ENCODE peak calls at places on chromosomes 1 and 21, in eight cellular contexts. A, T, E, J, G, I, S and H are unnamed samples.

GRCh38 chr1:23838401-23838866 is 13.2 kb upstream of the HMGCL start:
- DNase-seq in J (peak), G (no peak), T (peak), S (peak), A (peak), E (peak), I (peak), H (peak)

GRCh38 chr1:231242516-231243198 is 1.6 kb downstream of the GNPAT start:
- DNase-seq in T (no peak), G (no peak), A (no peak), S (no peak), I (no peak), J (peak), E (no peak), H (peak)

GRCh38 chr1:115138271-115138670 is 49.0 kb upstream of the TSPAN2 start:
- DNase-seq in G (no peak), S (no peak), I (no peak), J (no peak), T (no peak), A (no peak), E (no peak), H (no peak)

GRCh38 chr1:39898648-39899603 is 2.8 kb downstream of the MYCL start:
- DNase-seq in I (peak), E (peak), T (no peak), G (no peak), J (peak), S (no peak), A (no peak), H (peak)

GRCh38 chr1:82162526-82163420 is 362.0 kb downstream of the ADGRL2 start:
- DNase-seq in S (no peak), E (no peak), I (no peak), T (no peak), J (no peak), G (no peak), A (no peak), H (peak)

GRCh38 chr1:65386452-65386851 is 34.0 kb upstream of the LEPR start:
- DNase-seq in E (no peak), T (no peak), S (no peak), G (no peak), A (no peak), I (no peak), J (no peak), H (no peak)

GRCh38 chr1:113040041-113040440 is 33.0 kb upstream of the LRIG2 start:
- DNase-seq in A (no peak), T (no peak), J (no peak), G (no peak), I (no peak), E (no peak), S (no peak), H (no peak)

GRCh38 chr1:209838537-209838936 is 10.8 kb downstream of the UTP25 start:
- DNase-seq in S (no peak), A (no peak), T (no peak), E (peak), G (no peak), J (no peak), I (no peak), H (no peak)

GRCh38 chr1:72075411-72075810 is 206.9 kb downstream of the NEGR1 start:
- DNase-seq in E (no peak), T (no peak), A (no peak), I (no peak), J (no peak), G (no peak), S (no peak), H (no peak)

GRCh38 chr1:6144622-6145021 is 35.5 kb downstream of the CHD5 start:
- DNase-seq in E (no peak), G (no peak), T (no peak), S (no peak), A (no peak), I (no peak), J (no peak), H (no peak)

GRCh38 chr1:88612299-88612698 is 71.8 kb upstream of the PKN2 start:
- DNase-seq in T (no peak), S (no peak), J (no peak), I (no peak), A (no peak), G (no peak), E (no peak), H (no peak)

GRCh38 chr1:157115851-157116734 is 16.5 kb upstream of the ETV3L start:
- DNase-seq in A (no peak), J (no peak), T (no peak), S (no peak), E (no peak), G (no peak), I (no peak), H (no peak)

GRCh38 chr1:159067699-159068621 is 8.6 kb downstream of the AIM2 start:
- DNase-seq in J (no peak), I (no peak), T (no peak), A (no peak), E (peak), G (no peak), S (no peak), H (no peak)

GRCh38 chr1:19656134-19656779 is 8.4 kb upstream of the HTR6 start:
- DNase-seq in I (no peak), T (no peak), J (no peak), S (no peak), A (no peak), G (no peak), E (no peak), H (no peak)

GRCh38 chr1:185375583-185375982 is 58.5 kb upstream of the IVNS1ABP start:
- DNase-seq in T (no peak), S (no peak), J (peak), E (peak), I (no peak), G (no peak), A (peak), H (peak)

GRCh38 chr1:198903203-198903602 is 264.4 kb downstream of the PTPRC start:
- DNase-seq in E (no peak), T (no peak), A (no peak), G (no peak), J (no peak), S (no peak), I (peak), H (no peak)

GRCh38 chr1:23118957-23119792 is 49.5 kb downstream of the LUZP1 start:
- DNase-seq in J (peak), A (no peak), S (no peak), I (no peak), T (peak), E (no peak), G (no peak), H (peak)

GRCh38 chr1:3954391-3955160 is 54.5 kb upstream of the C1orf174 start:
- DNase-seq in J (no peak), I (no peak), G (no peak), T (no peak), E (no peak), S (no peak), A (no peak), H (no peak)

GRCh38 chr1:208047476-208047934 is 136.6 kb upstream of the CD34 start:
- DNase-seq in E (peak), A (peak), J (peak), T (no peak), I (no peak), G (no peak), S (peak), H (peak)

GRCh38 chr1:65939636-65940035 is 146.9 kb downstream of the PDE4B start:
- DNase-seq in A (no peak), G (no peak), S (no peak), T (no peak), J (peak), I (no peak), E (peak), H (peak)

GRCh38 chr1:25541425-25541824 is 2.0 kb upstream of the LDLRAP1 start:
- DNase-seq in J (no peak), I (no peak), S (no peak), E (no peak), T (no peak), G (no peak), A (no peak), H (no peak)

GRCh38 chr1:70675737-70676156 is 264.7 kb downstream of the CTH start:
- DNase-seq in I (no peak), A (no peak), E (no peak), G (no peak), T (peak), J (no peak), S (no peak), H (no peak)

GRCh38 chr1:155002479-155003226 is at the start of gene ZBTB7B:
- DNase-seq in I (no peak), S (peak), T (no peak), J (peak), A (peak), G (no peak), E (peak), H (peak)

GRCh38 chr1:36172983-36173382 is 17.0 kb downstream of the MAP7D1 start:
- DNase-seq in A (no peak), J (peak), S (no peak), T (no peak), G (peak), E (no peak), I (no peak), H (peak)

GRCh38 chr1:150619576-150620509 is 9.6 kb downstream of the ENSA start:
- DNase-seq in A (no peak), S (no peak), T (no peak), J (peak), I (no peak), E (no peak), G (no peak), H (peak)

GRCh38 chr1:26368486-26368885 is 4.1 kb downstream of the ZNF683 start:
- DNase-seq in I (no peak), J (no peak), S (no peak), A (no peak), G (no peak), T (no peak), E (no peak), H (no peak)

GRCh38 chr1:25031601-25031965 is 101.5 kb upstream of the RUNX3 start:
- DNase-seq in S (no peak), A (no peak), G (no peak), I (no peak), J (no peak), E (no peak), T (peak), H (no peak)

GRCh38 chr1:20936216-20936615 is 149.1 kb upstream of the HP1BP3 start:
- DNase-seq in E (no peak), I (no peak), S (no peak), A (no peak), G (no peak), J (no peak), T (no peak), H (no peak)

GRCh38 chr1:21762022-21762404 is 20.9 kb downstream of the USP48 start:
- DNase-seq in T (no peak), S (no peak), A (no peak), G (no peak), I (no peak), J (no peak), E (no peak), H (no peak)

GRCh38 chr1:247373721-247374141 is 42.1 kb upstream of the ZNF496 start:
- DNase-seq in A (peak), J (peak), T (peak), G (no peak), S (peak), E (peak), I (peak), H (peak)

GRCh38 chr1:193569696-193570269 is 383.4 kb upstream of the B3GALT2 start:
- DNase-seq in E (no peak), S (no peak), I (no peak), G (peak), T (peak), A (no peak), J (peak), H (peak)

GRCh38 chr1:169999357-169999756 is 75.1 kb downstream of the KIFAP3 start:
- DNase-seq in I (no peak), S (peak), J (peak), G (peak), T (no peak), E (no peak), A (no peak), H (peak)

GRCh38 chr21:35208810-35209517 is 159.9 kb upstream of the RUNX1 start:
- DNase-seq in E (no peak), G (no peak), I (no peak), J (peak), T (no peak), S (no peak), A (no peak), H (peak)

GRCh38 chr1:160862151-160863061 is at the start of gene CD244:
- DNase-seq in E (peak), I (no peak), A (peak), G (no peak), J (no peak), S (no peak), T (peak), H (no peak)

GRCh38 chr1:42682739-42683529 is 716 bp downstream of the YBX1 start:
- DNase-seq in S (peak), E (peak), T (peak), J (peak), I (peak), A (peak), G (no peak), H (peak)

GRCh38 chr1:161913482-161914140 is 110.1 kb downstream of the OLFML2B start:
- DNase-seq in S (no peak), A (no peak), E (no peak), J (peak), I (no peak), G (peak), T (no peak), H (peak)
- TF ChIP-seq CTCF in S (no peak), A (no peak), E (no peak), J (no peak), I (no peak), G (no peak), T (no peak), H (no peak)

GRCh38 chr1:1291611-1292441 is 11.6 kb downstream of the SCNN1D start:
- DNase-seq in S (peak), G (peak), E (peak), J (peak), A (peak), I (peak), T (peak), H (peak)
- TF ChIP-seq CTCF in S (peak), G (peak), E (peak), J (peak), A (peak), I (peak), T (peak), H (peak)

GRCh38 chr1:234987415-234988159 is 141.1 kb downstream of the TOMM20 start:
- DNase-seq in I (no peak), T (peak), J (peak), A (peak), G (no peak), E (peak), S (peak), H (peak)
- TF ChIP-seq CTCF in I (no peak), T (no peak), J (no peak), A (no peak), G (no peak), E (no peak), S (peak), H (no peak)

DNA sequence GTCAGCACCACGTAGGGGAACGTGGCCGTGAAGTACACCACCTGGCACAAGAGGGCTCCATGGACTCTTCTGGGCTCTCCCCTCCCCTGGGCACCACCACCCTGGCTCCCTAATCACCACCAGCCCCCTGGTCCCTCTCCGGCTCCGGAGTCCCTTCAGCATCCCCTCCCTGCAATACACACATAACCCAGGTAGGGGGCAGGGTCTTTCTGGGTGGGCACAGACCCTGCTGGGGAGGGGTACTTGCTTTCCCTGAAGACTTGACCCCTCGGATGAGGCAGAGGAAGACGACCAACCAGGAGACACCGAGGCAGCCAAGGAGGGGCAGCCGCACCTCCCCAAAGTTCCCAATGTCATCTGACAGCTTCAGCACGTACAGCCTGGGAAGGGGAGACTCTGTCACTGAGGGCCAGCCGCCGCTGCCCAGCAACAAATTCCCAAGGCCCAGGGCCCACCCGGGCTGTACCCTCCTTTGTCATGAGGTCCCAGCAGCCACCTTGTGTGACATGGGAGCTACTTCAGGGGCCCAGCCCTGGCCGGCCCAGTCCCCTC is 11.3 kb downstream of the CCDC24 start:
- DNase-seq in E (no peak), G (no peak), T (no peak), I (no peak), S (no peak), J (no peak), A (no peak), H (no peak)
- TF ChIP-seq CTCF in E (no peak), G (peak), T (peak), I (peak), S (no peak), J (no peak), A (no peak), H (peak)

GRCh38 chr1:147515046-147515869 is 26.0 kb upstream of the BCL9 start:
- DNase-seq in A (no peak), S (no peak), J (peak), I (no peak), T (peak), E (no peak), G (peak), H (peak)
- TF ChIP-seq CTCF in A (peak), S (peak), J (no peak), I (no peak), T (no peak), E (no peak), G (peak), H (peak)

GRCh38 chr1:91018006-91018405 is 3.8 kb downstream of the ZNF644 start:
- DNase-seq in I (no peak), S (no peak), G (no peak), J (peak), E (no peak), A (no peak), T (no peak), H (peak)
- TF ChIP-seq CTCF in I (peak), S (peak), G (peak), J (peak), E (peak), A (no peak), T (no peak), H (peak)

GRCh38 chr1:195430826-195431225 is 1177.4 kb downstream of the KCNT2 start:
- DNase-seq in A (no peak), G (no peak), E (no peak), S (no peak), T (no peak), J (no peak), I (no peak), H (no peak)
- TF ChIP-seq CTCF in A (no peak), G (no peak), E (no peak), S (no peak), T (no peak), J (no peak), I (no peak), H (no peak)

GRCh38 chr1:205228052-205228451 is 306 bp downstream of the TMCC2 start:
- DNase-seq in G (no peak), A (no peak), E (no peak), T (peak), J (no peak), I (no peak), S (no peak), H (no peak)

GRCh38 chr1:205227584-205228006 is at the start of gene TMCC2:
- DNase-seq in S (peak), J (peak), T (peak), E (peak), I (peak), A (peak), G (no peak), H (peak)

GRCh38 chr1:205225901-205226765 is 1.6 kb upstream of the TMCC2 start:
- DNase-seq in J (no peak), A (no peak), I (no peak), S (no peak), T (peak), E (no peak), G (no peak), H (no peak)

GRCh38 chr1:205224736-205225135 is 3.0 kb upstream of the TMCC2 start:
- DNase-seq in I (no peak), A (no peak), E (no peak), J (no peak), S (no peak), G (no peak), T (no peak), H (no peak)

DNA sequence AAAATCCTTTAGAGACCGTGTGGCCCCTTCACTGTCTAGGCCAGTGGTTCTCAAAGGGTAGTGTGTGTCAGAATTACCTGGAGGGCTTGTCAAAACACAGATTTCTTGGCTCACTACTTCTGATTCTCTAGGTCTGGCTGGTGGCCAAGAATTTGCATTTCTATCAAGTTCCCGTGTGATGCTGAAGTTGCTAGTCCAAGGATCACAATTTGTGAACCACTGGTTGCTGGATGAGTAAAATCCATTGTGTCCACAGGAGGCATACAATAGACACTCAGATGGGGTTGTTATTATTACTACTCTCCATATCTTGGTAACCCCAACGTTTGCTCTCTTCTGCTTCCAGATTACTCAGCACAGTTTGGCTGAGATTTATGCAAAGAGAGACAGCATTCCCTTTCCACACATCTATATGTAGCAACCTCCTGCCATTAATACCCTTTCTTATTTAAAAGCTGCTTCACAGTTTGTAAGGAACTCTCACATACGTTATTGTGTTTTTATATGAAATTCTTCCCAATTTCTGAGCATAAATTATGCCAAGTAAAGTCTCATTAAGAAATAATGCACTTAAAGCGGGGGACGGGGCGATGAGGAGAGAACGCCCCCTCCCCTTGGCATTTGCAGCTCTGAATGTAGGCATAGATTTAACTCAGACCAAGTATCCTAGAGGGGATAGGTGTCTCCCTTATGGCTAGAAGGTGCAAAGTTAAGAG is 720 bp upstream of the TMCC2 start:
- DNase-seq in E (no peak), G (no peak), I (no peak), T (peak), J (peak), S (no peak), A (no peak), H (peak)
- TF ChIP-seq CTCF in E (no peak), G (no peak), I (no peak), T (no peak), J (no peak), S (no peak), A (no peak), H (no peak)

GRCh38 chr1:34359411-34359810 is 182.7 kb downstream of the C1orf94 start:
- DNase-seq in I (no peak), A (no peak), E (no peak), S (no peak), T (no peak), J (no peak), G (no peak), H (no peak)

GRCh38 chr1:34356862-34357261 is 180.2 kb downstream of the C1orf94 start:
- DNase-seq in T (no peak), A (no peak), I (no peak), J (no peak), S (no peak), E (no peak), G (no peak), H (no peak)

GRCh38 chr1:34358636-34359035 is 181.9 kb downstream of the C1orf94 start:
- DNase-seq in I (no peak), A (no peak), T (no peak), E (no peak), G (no peak), S (no peak), J (no peak), H (no peak)

GRCh38 chr1:34354367-34354766 is 177.7 kb downstream of the C1orf94 start:
- DNase-seq in E (no peak), G (no peak), I (no peak), T (no peak), A (no peak), S (no peak), J (no peak), H (no peak)
- TF ChIP-seq CTCF in E (no peak), G (no peak), I (no peak), T (no peak), A (no peak), S (no peak), J (no peak), H (no peak)